ENCODE peak calls at places on chromosomes 3 and 15, in six cellular contexts. V is activated T-cell treated with anti-CD3 and anti-CD28 coated beads for 1 hour, Y is renal cortical epithelial cell, U is A549, F is GF-D8, T is head of caudate nucleus. W is an unnamed sample.

GRCh38 chr3:148532774-148533173 is 164.9 kb upstream of the AGTR1 start:
- DNase-seq in V (no peak), Y (no peak), U (no peak), F (no peak), T (no peak), W (no peak)

GRCh38 chr15:70215951-70216350 is 118.2 kb upstream of the TLE3 start:
- DNase-seq in V (no peak), Y (no peak), U (no peak), F (no peak), T (no peak), W (no peak)

GRCh38 chr3:53032609-53033008 is 13.3 kb downstream of the SFMBT1 start:
- DNase-seq in V (no peak), Y (no peak), U (no peak), F (no peak), T (no peak), W (no peak)

GRCh38 chr3:17166369-17166768 is 281.6 kb downstream of the PLCL2 start:
- DNase-seq in V (no peak), Y (no peak), U (no peak), F (no peak), T (no peak), W (no peak)

GRCh38 chr3:134317106-134317947 is 56.9 kb downstream of the AMOTL2 start:
- DNase-seq in V (no peak), Y (peak), U (peak), F (no peak), T (no peak), W (peak)

GRCh38 chr15:57727031-57727430 is 20.5 kb downstream of the POLR2M start:
- DNase-seq in V (no peak), Y (peak), U (no peak), F (no peak), T (no peak), W (no peak)

GRCh38 chr3:108953210-108953609 is 469 bp downstream of the GUCA1C start:
- DNase-seq in V (no peak), Y (peak), U (no peak), F (no peak), T (no peak), W (no peak)

GRCh38 chr3:125057186-125057850 is 1.5 kb upstream of the HEG1 start:
- DNase-seq in V (no peak), Y (peak), U (no peak), F (no peak), T (no peak), W (no peak)

GRCh38 chr3:127796045-127796720 is 26.1 kb downstream of the MGLL start:
- DNase-seq in V (no peak), Y (no peak), U (no peak), F (no peak), T (no peak), W (peak)

GRCh38 chr3:36905545-36905944 is 39.3 kb downstream of the TRANK1 start:
- DNase-seq in V (no peak), Y (no peak), U (no peak), F (no peak), T (no peak), W (no peak)

GRCh38 chr3:46469680-46470357 is 5.1 kb upstream of the LTF start:
- DNase-seq in V (no peak), Y (peak), U (no peak), F (peak), T (no peak), W (no peak)

GRCh38 chr3:9855594-9855993 is 11.8 kb upstream of the RPUSD3 start:
- DNase-seq in V (no peak), Y (no peak), U (no peak), F (no peak), T (no peak), W (no peak)

GRCh38 chr3:27914199-27914598 is 192.1 kb upstream of the EOMES start:
- DNase-seq in V (no peak), Y (no peak), U (peak), F (no peak), T (no peak), W (no peak)

GRCh38 chr3:28586325-28586724 is 237.7 kb upstream of the AZI2 start:
- DNase-seq in V (no peak), Y (peak), U (no peak), F (no peak), T (no peak), W (no peak)

GRCh38 chr3:159583662-159584061 is 405.0 kb upstream of the IL12A start:
- DNase-seq in V (no peak), Y (peak), U (no peak), F (no peak), T (no peak), W (no peak)

GRCh38 chr3:66106788-66107187 is 68.1 kb upstream of the MAGI1 start:
- DNase-seq in V (no peak), Y (no peak), U (no peak), F (no peak), T (no peak), W (no peak)

GRCh38 chr3:46367811-46368210 is 2.9 kb upstream of the CCR5 start:
- DNase-seq in V (no peak), Y (no peak), U (no peak), F (no peak), T (no peak), W (no peak)

GRCh38 chr3:105232536-105232935 is 134.2 kb upstream of the ALCAM start:
- DNase-seq in V (no peak), Y (no peak), U (no peak), F (no peak), T (no peak), W (no peak)

GRCh38 chr15:64344651-64345262 is 11.2 kb downstream of the CSNK1G1 start:
- DNase-seq in V (no peak), Y (peak), U (no peak), F (no peak), T (no peak), W (no peak)

GRCh38 chr3:79161941-79162340 is 605.9 kb downstream of the ROBO1 start:
- DNase-seq in V (no peak), Y (no peak), U (no peak), F (no peak), T (no peak), W (peak)

GRCh38 chr3:185335799-185336198 is 27.1 kb upstream of the MAP3K13 start:
- DNase-seq in V (no peak), Y (peak), U (peak), F (no peak), T (no peak), W (peak)

GRCh38 chr3:9696480-9697220 is 7.0 kb upstream of the CPNE9 start:
- DNase-seq in V (no peak), Y (no peak), U (no peak), F (no peak), T (no peak), W (no peak)

GRCh38 chr3:113275876-113276580 is 64.7 kb downstream of the BOC start:
- DNase-seq in V (no peak), Y (peak), U (no peak), F (no peak), T (peak), W (no peak)

GRCh38 chr3:101646726-101647125 is 30.2 kb downstream of the ZBTB11 start:
- DNase-seq in V (no peak), Y (peak), U (no peak), F (no peak), T (no peak), W (no peak)

GRCh38 chr3:195147649-195148121 is 123.3 kb downstream of the XXYLT1 start:
- DNase-seq in V (no peak), Y (peak), U (no peak), F (no peak), T (no peak), W (no peak)

GRCh38 chr15:90583471-90584252 is 53.9 kb downstream of the CRTC3 start:
- DNase-seq in V (no peak), Y (no peak), U (no peak), F (no peak), T (peak), W (no peak)

GRCh38 chr3:29745237-29745870 is 464.5 kb downstream of the RBMS3 start:
- DNase-seq in V (no peak), Y (no peak), U (no peak), F (no peak), T (no peak), W (no peak)

GRCh38 chr15:65421360-65422215 is 1.2 kb downstream of the IGDCC4 start:
- DNase-seq in V (no peak), Y (peak), U (no peak), F (no peak), T (peak), W (no peak)

GRCh38 chr3:54572197-54572895 is 355.5 kb downstream of the LRTM1 start:
- DNase-seq in V (no peak), Y (peak), U (no peak), F (no peak), T (no peak), W (no peak)

GRCh38 chr3:41682996-41683395 is 278.9 kb downstream of the ULK4 start:
- DNase-seq in V (no peak), Y (peak), U (no peak), F (no peak), T (no peak), W (no peak)

GRCh38 chr3:14126017-14126902 is 1.4 kb downstream of the TMEM43 start:
- DNase-seq in V (no peak), Y (no peak), U (no peak), F (no peak), T (no peak), W (no peak)

GRCh38 chr3:48747015-48747615 is 30.1 kb upstream of the IP6K2 start:
- DNase-seq in V (no peak), Y (no peak), U (no peak), F (no peak), T (peak), W (no peak)

GRCh38 chr15:62833671-62834070 is 208.9 kb upstream of the TPM1 start:
- DNase-seq in V (no peak), Y (no peak), U (no peak), F (no peak), T (no peak), W (no peak)

W was measured in NCI-H446.